ENCODE peak calls at places on chromosomes 7 and 10, in eight cellular contexts. H is kidney epithelial cell, Q is omental fat pad, X is endothelial cell, V is lung, M is osteocyte, L is pancreas, Y is psoas muscle. A is an unnamed sample.

GRCh38 chr7:13262929-13263530 is 575.6 kb downstream of the ARL4A start:
- DNase-seq in Q (no peak), X (no peak), Y (no peak), L (no peak), M (no peak), V (no peak), H (no peak), A (no peak)

GRCh38 chr7:94382155-94382554 is 12.5 kb upstream of the COL1A2 start:
- DNase-seq in M (no peak), H (no peak), V (no peak), X (no peak), Q (no peak), L (no peak), Y (no peak), A (no peak)

GRCh38 chr10:95395947-95396449 is 105.2 kb upstream of the PDLIM1 start:
- DNase-seq in M (no peak), Y (peak), L (peak), Q (no peak), X (no peak), V (peak), H (no peak), A (no peak)

GRCh38 chr7:1483536-1484505 is 20.4 kb downstream of the INTS1 start:
- DNase-seq in V (no peak), Y (no peak), L (no peak), Q (no peak), H (no peak), M (no peak), X (no peak), A (no peak)

GRCh38 chr10:105063796-105064195 is 422.7 kb downstream of the SORCS3 start:
- DNase-seq in L (peak), M (no peak), V (no peak), Y (no peak), H (peak), X (peak), Q (no peak), A (peak)

GRCh38 chr10:85400981-85401695 is 965.5 kb downstream of the GRID1 start:
- DNase-seq in Q (no peak), V (no peak), H (no peak), L (no peak), Y (no peak), X (no peak), M (no peak), A (no peak)

GRCh38 chr10:132413226-132414205 is 16.5 kb downstream of the PWWP2B start:
- DNase-seq in M (no peak), V (no peak), L (no peak), X (no peak), Y (no peak), Q (no peak), H (no peak), A (no peak)

GRCh38 chr7:130489140-130489967 is 2.5 kb upstream of the MEST start:
- DNase-seq in X (no peak), M (no peak), Y (no peak), H (peak), Q (no peak), L (no peak), V (no peak), A (no peak)

GRCh38 chr10:11448545-11449244 is 162.8 kb downstream of the USP6NL start:
- DNase-seq in Y (no peak), M (peak), V (no peak), L (no peak), H (no peak), X (no peak), Q (no peak), A (no peak)

GRCh38 chr7:14734839-14735321 is 167.7 kb downstream of the DGKB start:
- DNase-seq in V (no peak), L (peak), X (peak), M (no peak), H (no peak), Q (no peak), Y (peak), A (peak)

GRCh38 chr10:32954545-32955298 is 3.3 kb downstream of the ITGB1 start:
- DNase-seq in Y (no peak), V (no peak), H (no peak), Q (no peak), M (no peak), X (no peak), L (no peak), A (no peak)

GRCh38 chr7:84117304-84117703 is 77.3 kb downstream of the SEMA3A start:
- DNase-seq in V (no peak), Y (no peak), Q (no peak), M (no peak), X (no peak), H (no peak), L (no peak), A (peak)

GRCh38 chr7:55549457-55549856 is 22.8 kb downstream of the VOPP1 start:
- DNase-seq in Q (no peak), V (no peak), H (no peak), L (no peak), Y (no peak), M (no peak), X (no peak), A (no peak)

GRCh38 chr7:47493971-47494370 is 87.9 kb downstream of the TNS3 start:
- DNase-seq in H (no peak), Y (no peak), M (no peak), L (no peak), V (no peak), X (no peak), Q (no peak), A (no peak)

GRCh38 chr10:49365675-49366415 is 30.0 kb downstream of the DRGX start:
- DNase-seq in L (no peak), H (no peak), Q (no peak), M (peak), Y (no peak), X (peak), V (peak), A (no peak)

GRCh38 chr10:32180354-32181280 is 124.4 kb upstream of the KIF5B start:
- DNase-seq in H (no peak), Y (no peak), V (no peak), Q (no peak), X (no peak), L (no peak), M (no peak), A (no peak)

GRCh38 chr7:77657427-77658331 is 38.6 kb upstream of the RSBN1L start:
- DNase-seq in L (peak), Y (no peak), V (no peak), X (no peak), Q (no peak), M (no peak), H (no peak), A (no peak)

GRCh38 chr10:130146042-130146441 is 9.9 kb downstream of the GLRX3 start:
- DNase-seq in Y (no peak), M (no peak), X (no peak), V (no peak), Q (no peak), L (no peak), H (no peak), A (no peak)

GRCh38 chr10:6786579-6787031 is 206.5 kb upstream of the PRKCQ start:
- DNase-seq in Q (no peak), H (no peak), X (no peak), V (no peak), M (no peak), Y (no peak), L (no peak), A (no peak)

GRCh38 chr7:39527951-39528350 is 38.3 kb upstream of the YAE1 start:
- DNase-seq in Y (no peak), L (no peak), Q (no peak), H (no peak), V (no peak), M (no peak), X (no peak), A (no peak)

GRCh38 chr10:18312385-18313145 is 172.3 kb downstream of the CACNB2 start:
- DNase-seq in Y (no peak), V (no peak), H (peak), X (no peak), L (no peak), Q (no peak), M (no peak), A (no peak)

GRCh38 chr10:60207894-60208293 is 181.8 kb downstream of the ANK3 start:
- DNase-seq in Q (no peak), M (no peak), L (no peak), V (no peak), X (no peak), H (no peak), Y (no peak), A (no peak)

GRCh38 chr10:60200682-60201053 is 189.0 kb downstream of the ANK3 start:
- DNase-seq in H (no peak), M (no peak), Y (no peak), Q (no peak), X (no peak), L (no peak), V (no peak), A (no peak)

GRCh38 chr10:60206735-60207134 is 182.9 kb downstream of the ANK3 start:
- DNase-seq in M (no peak), Y (no peak), L (no peak), X (no peak), H (no peak), Q (no peak), V (no peak), A (no peak)

GRCh38 chr10:60205741-60206140 is 183.9 kb downstream of the ANK3 start:
- DNase-seq in L (no peak), M (no peak), V (no peak), Y (no peak), X (no peak), Q (no peak), H (no peak), A (no peak)

GRCh38 chr10:60203993-60204618 is 185.6 kb downstream of the ANK3 start:
- DNase-seq in Q (no peak), V (no peak), L (no peak), H (no peak), Y (no peak), X (peak), M (no peak), A (no peak)
- TF ChIP-seq CTCF in Q (no peak), V (peak), L (peak), H (peak), Y (peak), X (peak), M (peak), A (peak)

DNA sequence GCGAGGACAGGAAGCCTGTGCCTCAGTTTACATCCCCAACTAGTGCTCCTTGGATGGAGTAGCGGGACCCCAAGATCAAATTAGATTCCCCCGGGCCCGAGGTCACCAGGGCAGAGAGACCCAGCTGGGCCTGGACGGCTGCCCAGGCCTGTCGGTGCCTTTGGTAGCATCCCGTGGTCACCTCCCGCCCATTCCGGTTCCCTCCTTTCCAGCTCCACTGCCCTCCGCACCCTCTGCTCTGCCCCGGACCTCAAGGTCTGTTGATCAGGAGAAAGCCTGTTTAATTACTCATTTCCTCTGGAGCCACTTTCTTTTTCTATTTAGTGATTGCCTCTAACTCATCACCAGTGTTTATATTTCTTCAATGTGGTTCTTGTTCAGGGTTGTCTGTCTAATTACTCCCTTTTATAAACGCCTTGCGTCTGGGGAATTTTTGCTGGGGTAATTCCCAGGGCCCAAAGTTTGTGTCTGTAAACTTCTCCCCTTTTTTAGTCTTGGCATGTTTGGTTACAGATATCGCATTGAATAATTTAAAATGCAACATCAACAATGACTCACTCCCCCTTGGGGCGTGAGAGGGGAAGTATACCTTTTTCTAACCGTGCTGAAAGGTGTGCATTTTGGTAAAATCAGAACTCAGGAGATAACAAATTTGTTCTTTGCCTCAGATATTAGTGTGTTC is 1.9 kb downstream of the FOXK1 start:
- DNase-seq in X (no peak), L (peak), M (no peak), Y (peak), Q (no peak), H (peak), V (peak), A (no peak)
- TF ChIP-seq CTCF in X (no peak), L (no peak), M (no peak), Y (no peak), Q (no peak), H (no peak), V (no peak), A (no peak)

GRCh38 chr7:155369-156000 is 36.9 kb upstream of the FAM20C start:
- DNase-seq in Y (no peak), V (no peak), H (no peak), L (no peak), M (no peak), X (no peak), Q (no peak), A (peak)
- TF ChIP-seq CTCF in Y (no peak), V (no peak), H (no peak), L (no peak), M (no peak), X (no peak), Q (no peak), A (no peak)

GRCh38 chr7:3695602-3696001 is 394.6 kb downstream of the SDK1 start:
- DNase-seq in M (no peak), X (no peak), V (no peak), L (no peak), Q (no peak), Y (no peak), H (no peak), A (no peak)
- TF ChIP-seq CTCF in M (no peak), X (no peak), V (no peak), L (no peak), Q (no peak), Y (no peak), H (no peak), A (no peak)

GRCh38 chr7:48894574-48894973 is 29.8 kb upstream of the CDC14C start:
- DNase-seq in Q (no peak), H (no peak), Y (no peak), V (no peak), L (no peak), M (no peak), X (no peak), A (no peak)
- TF ChIP-seq CTCF in Q (no peak), H (no peak), Y (no peak), V (no peak), L (no peak), M (no peak), X (no peak), A (no peak)